ENCODE peak calls at places on chromosomes 3 and 15, in seven cellular contexts. W, D, X, E, H, F and K are unnamed samples.

GRCh38 chr3:64808056-64808455 is 120.3 kb upstream of the ADAMTS9 start:
- DNase-seq in F (no peak), W (no peak), E (no peak), X (no peak), D (no peak), H (no peak), K (no peak)

GRCh38 chr15:56356616-56357015 is 8.6 kb upstream of the TEX9 start:
- DNase-seq in W (no peak), D (peak), F (no peak), H (peak), X (no peak), E (no peak), K (peak)

GRCh38 chr3:38038447-38038911 is 529 bp upstream of the DLEC1 start:
- DNase-seq in F (no peak), X (no peak), H (no peak), W (no peak), E (no peak), D (no peak), K (no peak)

GRCh38 chr3:20111836-20112235 is 71.6 kb downstream of the KAT2B start:
- DNase-seq in D (peak), E (no peak), X (no peak), W (no peak), H (no peak), F (no peak), K (peak)

GRCh38 chr15:101801048-101801447 is 2.3 kb upstream of the OR4F6 start:
- DNase-seq in X (no peak), W (no peak), D (no peak), F (no peak), E (no peak), H (no peak), K (no peak)

GRCh38 chr3:170517251-170517945 is 68.5 kb downstream of the SLC7A14 start:
- DNase-seq in F (no peak), D (peak), H (no peak), W (no peak), X (no peak), E (no peak), K (no peak)

GRCh38 chr3:118810499-118811035 is 224.1 kb downstream of the IGSF11 start:
- DNase-seq in H (no peak), E (no peak), F (no peak), D (no peak), X (no peak), W (no peak), K (no peak)

GRCh38 chr3:23640472-23641146 is 165.1 kb upstream of the UBE2E1 start:
- DNase-seq in H (no peak), X (no peak), E (no peak), W (no peak), F (no peak), D (no peak), K (peak)

GRCh38 chr3:178393833-178394232 is 142.4 kb upstream of the KCNMB2 start:
- DNase-seq in E (no peak), D (peak), H (peak), F (no peak), W (no peak), X (no peak), K (peak)

GRCh38 chr3:157142315-157142714 is 17.6 kb downstream of the CCNL1 start:
- DNase-seq in W (no peak), D (no peak), F (no peak), H (no peak), X (no peak), E (no peak), K (no peak)

GRCh38 chr15:89199734-89200133 is 21.6 kb downstream of the RLBP1 start:
- DNase-seq in D (peak), W (no peak), E (no peak), F (no peak), X (no peak), H (no peak), K (no peak)

GRCh38 chr3:161233557-161233956 is 12.4 kb downstream of the NMD3 start:
- DNase-seq in W (no peak), H (peak), X (no peak), E (no peak), D (no peak), F (no peak), K (peak)

GRCh38 chr3:127849368-127849767 is 27.1 kb upstream of the MGLL start:
- DNase-seq in W (no peak), E (no peak), H (no peak), X (no peak), F (no peak), D (no peak), K (no peak)

GRCh38 chr3:150300376-150300775 is 107.7 kb upstream of the TSC22D2 start:
- DNase-seq in F (no peak), D (peak), E (no peak), H (no peak), X (no peak), W (no peak), K (no peak)

GRCh38 chr3:128489860-128490649 is 2.9 kb downstream of the GATA2 start:
- DNase-seq in W (no peak), H (peak), X (no peak), F (no peak), D (peak), E (peak), K (no peak)

GRCh38 chr3:147299656-147300055 is 106.7 kb downstream of the ZIC4 start:
- DNase-seq in H (peak), X (no peak), F (no peak), W (no peak), D (peak), E (no peak), K (peak)

GRCh38 chr3:169083126-169083525 is 580.4 kb downstream of the MECOM start:
- DNase-seq in F (no peak), W (no peak), E (no peak), D (no peak), H (no peak), X (no peak), K (no peak)

GRCh38 chr3:138768126-138768525 is 66.6 kb downstream of the PIK3CB start:
- DNase-seq in H (no peak), X (no peak), E (no peak), W (no peak), D (no peak), F (no peak), K (no peak)

GRCh38 chr3:195154111-195154791 is 116.7 kb downstream of the XXYLT1 start:
- DNase-seq in H (no peak), D (peak), X (no peak), F (no peak), W (no peak), E (no peak), K (peak)

GRCh38 chr15:60590935-60591490 is 112.1 kb upstream of the ICE2 start:
- DNase-seq in X (peak), E (peak), D (peak), F (no peak), H (no peak), W (peak), K (peak)

GRCh38 chr15:101504373-101504772 is 14.9 kb upstream of the PCSK6 start:
- DNase-seq in X (no peak), D (no peak), W (no peak), E (no peak), H (no peak), F (no peak), K (no peak)

GRCh38 chr15:58469432-58470353 is 37.9 kb downstream of the LIPC start:
- DNase-seq in W (no peak), H (peak), F (peak), X (no peak), E (no peak), D (peak), K (peak)

GRCh38 chr15:49742381-49742780 is 121.5 kb downstream of the DTWD1 start:
- DNase-seq in H (peak), D (no peak), E (no peak), W (no peak), X (no peak), F (no peak), K (no peak)

GRCh38 chr15:30023798-30024295 is 58.9 kb upstream of the GOLGA8J start:
- DNase-seq in D (peak), W (no peak), F (no peak), H (peak), E (no peak), X (no peak), K (peak)

GRCh38 chr3:53109190-53109589 is 21.0 kb downstream of the RFT1 start:
- DNase-seq in E (no peak), X (no peak), D (peak), F (peak), W (no peak), H (peak), K (peak)

GRCh38 chr15:71807125-71807629 is 3.2 kb upstream of the NR2E3 start:
- DNase-seq in H (no peak), D (no peak), X (no peak), E (no peak), F (no peak), W (no peak), K (no peak)

GRCh38 chr3:190541560-190541959 is 27.7 kb downstream of the IL1RAP start:
- DNase-seq in E (no peak), F (no peak), H (no peak), D (no peak), X (no peak), W (no peak), K (no peak)

GRCh38 chr3:43496740-43497375 is 125.0 kb downstream of the ANO10 start:
- DNase-seq in H (no peak), D (peak), F (no peak), W (no peak), E (no peak), X (no peak), K (peak)

GRCh38 chr3:42960282-42960681 is 18.8 kb upstream of the GASK1A start:
- DNase-seq in W (no peak), D (peak), F (no peak), E (no peak), X (no peak), H (no peak), K (peak)

GRCh38 chr3:30006111-30006510 is 600.3 kb upstream of the TGFBR2 start:
- DNase-seq in E (no peak), D (no peak), X (no peak), H (no peak), F (no peak), W (no peak), K (no peak)

GRCh38 chr3:155805802-155806618 is at the start of gene C3orf33:
- DNase-seq in F (peak), H (peak), W (peak), E (peak), D (peak), X (peak), K (peak)

GRCh38 chr3:186826316-186826977 is 16.1 kb upstream of the ADIPOQ start:
- DNase-seq in W (no peak), H (no peak), F (no peak), E (no peak), X (no peak), D (no peak), K (no peak)